ENCODE peak calls at places on chromosomes 3 and 15, in seven cellular contexts. A is LNCaP clone FGC, B is testis, L is psoas muscle, K is bronchial epithelial cell, U is brain microvascular endothelial cell, Z is uterus. P is an unnamed sample.

GRCh38 chr3:168443967-168444366 is 348.2 kb upstream of the GOLIM4 start:
- DNase-seq in B (no peak), K (no peak), A (no peak), U (no peak), Z (no peak), L (no peak), P (no peak)

GRCh38 chr3:110138966-110139555 is 801.7 kb upstream of the DPPA4 start:
- DNase-seq in K (peak; percentile 33), B (no peak), Z (no peak), L (no peak), U (no peak), A (no peak), P (no peak)

GRCh38 chr3:183579967-183580720 is 24.6 kb upstream of the KLHL6 start:
- DNase-seq in U (no peak), Z (peak; percentile 35), K (no peak), A (no peak), L (no peak), B (peak; percentile 83), P (no peak)

GRCh38 chr15:80659375-80659774 is 35.7 kb upstream of the ABHD17C start:
- DNase-seq in U (no peak), L (no peak), B (no peak), K (peak; percentile 20), A (no peak), Z (no peak), P (no peak)

GRCh38 chr15:40327338-40327917 is 3.9 kb downstream of the INAFM2 start:
- DNase-seq in K (no peak), B (no peak), Z (no peak), A (no peak), L (no peak), U (no peak), P (no peak)

GRCh38 chr3:42720126-42720525 is 17.5 kb upstream of the HHATL start:
- DNase-seq in K (no peak), U (no peak), A (peak; percentile 8), L (no peak), B (no peak), Z (no peak), P (no peak)

GRCh38 chr3:97937205-97937604 is 35.0 kb downstream of the RIOX2 start:
- DNase-seq in B (no peak), Z (no peak), L (no peak), A (no peak), K (no peak), U (no peak), P (no peak)

GRCh38 chr3:117842086-117842485 is 1132.5 kb downstream of the TUSC7 start:
- DNase-seq in U (no peak), L (no peak), K (no peak), A (no peak), B (no peak), Z (no peak), P (no peak)

GRCh38 chr15:70379938-70380337 is 282.2 kb upstream of the TLE3 start:
- DNase-seq in A (no peak), K (no peak), Z (no peak), B (no peak), U (no peak), L (no peak), P (no peak)

GRCh38 chr15:33592864-33593263 is 282.1 kb downstream of the RYR3 start:
- DNase-seq in K (no peak), U (no peak), L (no peak), Z (no peak), B (no peak), A (no peak), P (no peak)

GRCh38 chr3:115286529-115287197 is 139.6 kb upstream of the ZBTB20 start:
- DNase-seq in L (no peak), Z (no peak), K (peak; percentile 8), A (no peak), U (no peak), B (no peak), P (no peak)

GRCh38 chr3:88003115-88003755 is 55.6 kb downstream of the CGGBP1 start:
- DNase-seq in Z (no peak), K (peak; percentile 66), B (no peak), L (no peak), A (peak; percentile 19), U (peak; percentile 44), P (no peak)

GRCh38 chr15:76336254-76337046 is at the start of gene ISL2:
- DNase-seq in B (peak; percentile 73), A (no peak), L (no peak), U (peak; percentile 59), Z (no peak), K (peak; percentile 44), P (peak; percentile 81)

GRCh38 chr3:16896820-16897219 is 12.1 kb downstream of the PLCL2 start:
- DNase-seq in B (no peak), Z (no peak), K (no peak), L (no peak), A (no peak), U (no peak), P (no peak)

GRCh38 chr3:196400331-196400730 is 31.9 kb downstream of the UBXN7 start:
- DNase-seq in Z (no peak), U (no peak), A (no peak), K (no peak), B (no peak), L (no peak), P (no peak)

GRCh38 chr15:93317772-93318171 is 228.8 kb upstream of the RGMA start:
- DNase-seq in B (no peak), L (no peak), A (no peak), K (no peak), Z (no peak), U (no peak), P (no peak)

GRCh38 chr3:160618363-160618762 is 53.0 kb upstream of the KPNA4 start:
- DNase-seq in U (no peak), B (no peak), Z (no peak), L (no peak), A (peak; percentile 15), K (no peak), P (no peak)

GRCh38 chr3:136070334-136070733 is 104.8 kb downstream of the PPP2R3A start:
- DNase-seq in Z (no peak), B (no peak), U (peak; percentile 65), L (no peak), A (no peak), K (peak; percentile 78), P (peak; percentile 50)

GRCh38 chr15:64070965-64071851 is 22.4 kb downstream of the CIAO2A start:
- DNase-seq in L (peak; percentile 61), B (peak; percentile 61), Z (peak; percentile 75), U (peak; percentile 86), A (no peak), K (peak; percentile 73), P (peak; percentile 38)

GRCh38 chr3:126322181-126322967 is 34.8 kb downstream of the KLF15 start:
- DNase-seq in K (no peak), U (no peak), L (no peak), Z (peak; percentile 5), A (no peak), B (no peak), P (no peak)

GRCh38 chr3:33153782-33154181 is 40.0 kb downstream of the CRTAP start:
- DNase-seq in K (no peak), A (no peak), L (no peak), Z (no peak), B (no peak), U (no peak), P (no peak)

DNA sequence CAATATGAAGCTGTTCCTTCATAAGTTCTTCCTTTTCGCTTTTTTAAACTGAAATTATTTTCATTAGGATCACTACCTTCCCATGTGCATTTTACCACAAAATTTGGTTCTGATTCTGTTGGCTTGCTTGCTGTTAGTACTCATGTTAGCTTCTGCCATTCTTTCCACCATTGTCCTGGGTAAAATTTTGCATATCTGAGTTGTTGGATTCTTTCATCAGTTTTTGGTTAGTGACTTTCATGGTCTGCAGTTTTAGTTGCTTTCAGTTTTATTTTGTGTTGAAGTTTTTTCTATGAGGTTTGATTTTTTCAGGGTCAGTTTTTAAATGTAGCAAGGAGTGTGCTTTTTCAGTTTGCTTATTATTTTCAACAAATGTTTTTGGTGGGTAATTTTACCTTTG is 71.9 kb downstream of the SMAD3 start:
- DNase-seq in K (no peak), U (no peak), Z (no peak), B (no peak), L (no peak), A (no peak), P (no peak)
- H3K4me3 ChIP-seq in K (no peak overlapping the region), U (no peak overlapping the region), Z (no peak overlapping the region), B (no peak overlapping the region), L (no peak overlapping the region), A (no peak overlapping the region), P (no peak overlapping the region)

DNA sequence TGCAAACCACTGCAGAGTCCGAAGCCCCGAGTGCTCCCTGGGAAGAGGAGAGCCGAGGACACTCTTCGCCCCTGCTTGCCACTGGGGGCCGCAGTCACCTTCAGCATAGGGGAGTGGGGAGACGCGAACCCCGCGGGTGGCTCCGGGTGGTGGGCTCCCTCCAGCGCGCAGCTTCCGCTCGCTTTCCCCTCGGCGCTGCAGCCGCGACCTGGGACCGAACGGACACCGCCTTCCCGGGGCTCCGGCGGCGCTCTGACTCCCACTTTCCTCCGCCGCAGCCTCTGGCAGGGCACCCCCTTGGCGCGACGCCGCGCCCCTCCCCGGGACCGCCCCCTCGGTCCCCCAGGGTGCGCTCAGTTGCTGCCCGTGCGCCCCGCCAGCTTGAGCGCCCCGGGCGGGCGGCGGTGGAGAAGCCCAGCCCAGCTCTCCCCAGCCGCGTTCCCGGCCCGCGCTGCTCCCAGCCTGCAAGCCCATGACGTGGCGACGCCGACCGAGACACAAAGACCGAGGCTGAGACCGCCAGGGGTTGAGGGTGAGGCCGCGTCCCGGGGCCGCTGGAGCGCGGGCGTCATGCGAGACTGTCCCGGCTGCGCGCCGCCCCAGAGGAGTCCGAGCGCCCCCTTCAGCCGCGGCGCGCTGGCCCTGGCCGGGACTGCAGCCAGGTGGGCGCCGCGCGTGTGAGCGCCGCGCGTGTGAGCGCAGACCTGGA is at the start of gene MINAR1:
- DNase-seq in Z (no peak), L (peak; percentile 41), B (peak; percentile 27), U (peak; percentile 40), A (no peak), K (peak; percentile 9), P (no peak)
- H3K4me3 ChIP-seq in Z (no peak within 1 kb of the TSS), L (peak within 1 kb of the TSS; percentile 69), B (peak within 1 kb of the TSS; percentile 32), U (peak within 1 kb of the TSS; percentile 62), A (peak within 1 kb of the TSS; percentile 47), K (peak within 1 kb of the TSS; percentile 15), P (peak within 1 kb of the TSS; percentile 64)

GRCh38 chr3:46546896-46547440 is 19.1 kb downstream of the LRRC2 start:
- DNase-seq in K (no peak), Z (no peak), A (no peak), B (no peak), L (no peak), U (no peak), P (no peak)
- H3K4me3 ChIP-seq in K (no peak overlapping the region), Z (no peak overlapping the region), A (no peak overlapping the region), B (no peak overlapping the region), L (no peak overlapping the region), U (no peak overlapping the region), P (no peak overlapping the region)

DNA sequence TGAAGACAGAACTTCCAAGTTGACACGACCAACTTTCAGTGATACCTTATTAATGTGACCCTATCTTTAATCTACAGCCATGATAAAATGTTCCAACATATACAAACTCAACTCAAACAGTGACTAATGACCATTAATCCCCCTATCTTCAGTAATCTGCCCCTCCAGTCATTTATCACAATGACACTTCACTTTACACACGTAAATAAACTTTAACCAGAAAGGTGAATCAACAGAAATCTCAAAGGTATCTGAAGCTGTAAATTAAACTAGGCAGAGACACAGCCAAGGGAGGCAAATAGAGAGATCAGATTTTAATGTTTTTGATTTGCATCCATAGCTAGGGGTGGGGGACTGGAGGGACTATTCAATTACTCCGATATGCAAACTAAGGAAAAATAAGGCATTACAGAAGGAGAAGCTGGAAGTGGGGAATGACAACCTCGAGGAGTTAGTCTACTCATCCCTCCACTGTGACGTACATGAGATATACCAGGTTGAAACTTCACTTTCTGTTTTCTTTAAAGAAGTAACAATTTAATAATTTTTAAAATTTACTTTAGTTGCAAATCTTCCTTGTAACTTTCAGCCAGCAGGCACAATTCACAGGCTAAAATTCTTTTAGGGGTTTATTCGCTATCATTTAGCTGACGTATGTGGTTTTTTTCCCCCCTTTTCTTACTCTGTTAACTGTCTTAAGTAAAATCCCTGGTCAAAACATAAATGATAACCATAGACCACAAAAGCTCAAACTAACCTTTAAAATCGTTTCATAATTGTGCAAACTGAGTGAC is 751.0 kb downstream of the ROBO1 start:
- DNase-seq in U (no peak), L (no peak), Z (no peak), K (peak; percentile 47), B (no peak), A (no peak), P (no peak)
- H3K4me3 ChIP-seq in U (peak overlapping the region; percentile 91), L (peak overlapping the region; percentile 90), Z (peak overlapping the region; percentile 74), K (peak overlapping the region; percentile 74), B (peak overlapping the region; percentile 78), A (no peak overlapping the region), P (peak overlapping the region; percentile 79)